ENCODE peak calls at places on chromosomes 13 and 19, in six cellular contexts. J is central memory CD4-positive, alpha-beta T cell; D is COR-L47; X is AG08395; I is skeletal muscle cell; O is kidney. C is an unnamed sample.

GRCh38 chr13:101390461-101390860 is 25.8 kb downstream of the NALCN start:
- DNase-seq in J (no peak), D (no peak), X (peak; percentile 19), I (no peak), O (no peak), C (peak; percentile 55)

GRCh38 chr19:17405250-17406038 is at the start of gene BST2:
- DNase-seq in J (peak; percentile 68), D (no peak), X (peak; percentile 52), I (no peak), O (peak; percentile 89), C (peak; percentile 72)

GRCh38 chr13:110965038-110965754 is 50.3 kb upstream of the ANKRD10 start:
- DNase-seq in J (no peak), D (no peak), X (no peak), I (no peak), O (no peak), C (no peak)

GRCh38 chr13:44906758-44907157 is 82.5 kb downstream of the NUFIP1 start:
- DNase-seq in J (no peak), D (no peak), X (peak; percentile 36), I (no peak), O (no peak), C (peak; percentile 71)

GRCh38 chr19:40862333-40862732 is 12.1 kb upstream of the CYP2A6 start:
- DNase-seq in J (no peak), D (no peak), X (no peak), I (no peak), O (no peak), C (no peak)

GRCh38 chr19:4112367-4112766 is 11.6 kb downstream of the MAP2K2 start:
- DNase-seq in J (no peak), D (no peak), X (no peak), I (no peak), O (no peak), C (no peak)

GRCh38 chr13:26604784-26605183 is 47.3 kb downstream of the WASF3 start:
- DNase-seq in J (no peak), D (no peak), X (no peak), I (no peak), O (peak; percentile 91), C (no peak)

GRCh38 chr19:17183858-17184271 is 31.3 kb upstream of the USE1 start:
- DNase-seq in J (no peak), D (no peak), X (no peak), I (peak; percentile 19), O (no peak), C (no peak)

GRCh38 chr13:66344770-66345367 is 885.3 kb downstream of the PCDH9 start:
- DNase-seq in J (no peak), D (no peak), X (no peak), I (no peak), O (no peak), C (no peak)

GRCh38 chr19:4866595-4867424 is 657 bp downstream of the PLIN3 start:
- DNase-seq in J (peak; percentile 17), D (no peak), X (peak; percentile 52), I (no peak), O (peak; percentile 89), C (peak; percentile 48)

GRCh38 chr13:77291779-77292178 is 35.1 kb downstream of the MYCBP2 start:
- DNase-seq in J (no peak), D (no peak), X (no peak), I (no peak), O (no peak), C (no peak)

GRCh38 chr19:8355631-8356402 is 8.1 kb upstream of the ANGPTL4 start:
- DNase-seq in J (no peak), D (no peak), X (peak; percentile 86), I (peak; percentile 98), O (peak; percentile 82), C (peak; percentile 96)

GRCh38 chr13:109426690-109426990 is 359.7 kb downstream of the IRS2 start:
- DNase-seq in J (no peak), D (no peak), X (no peak), I (no peak), O (no peak), C (no peak)

GRCh38 chr19:50039968-50040367 is 14.2 kb downstream of the ZNF473 start:
- DNase-seq in J (no peak), D (no peak), X (peak; percentile 8), I (no peak), O (no peak), C (no peak)

GRCh38 chr13:50126378-50127016 is 111.3 kb downstream of the KCNRG start:
- DNase-seq in J (no peak), D (no peak), X (peak; percentile 3), I (no peak), O (peak; percentile 68), C (peak; percentile 58)

GRCh38 chr13:28440774-28441532 is 54.0 kb downstream of the FLT1 start:
- DNase-seq in J (no peak), D (no peak), X (no peak), I (no peak), O (no peak), C (no peak)

GRCh38 chr19:36488816-36489138 is 584 bp downstream of the ZNF566 start:
- DNase-seq in J (no peak), D (peak; percentile 26), X (peak; percentile 13), I (no peak), O (no peak), C (peak; percentile 4)

GRCh38 chr19:28943651-28944050 is 269.3 kb downstream of the UQCRFS1 start:
- DNase-seq in J (no peak), D (no peak), X (no peak), I (no peak), O (no peak), C (no peak)

GRCh38 chr13:112959206-112959605 is 9.8 kb upstream of the MCF2L start:
- DNase-seq in J (no peak), D (no peak), X (no peak), I (peak; percentile 14), O (no peak), C (no peak)

GRCh38 chr13:87674143-87674772 is 3.1 kb downstream of the SLITRK5 start:
- DNase-seq in J (no peak), D (no peak), X (no peak), I (no peak), O (peak; percentile 10), C (no peak)

GRCh38 chr19:56156768-56157167 is 15.7 kb downstream of the ZNF444 start:
- DNase-seq in J (no peak), D (no peak), X (no peak), I (no peak), O (no peak), C (no peak)

GRCh38 chr13:74047925-74048324 is 86.3 kb downstream of the KLF12 start:
- DNase-seq in J (no peak), D (no peak), X (peak; percentile 4), I (no peak), O (no peak), C (peak; percentile 15)

GRCh38 chr13:43583331-43583730 is 203.4 kb downstream of the ENOX1 start:
- DNase-seq in J (no peak), D (no peak), X (peak; percentile 8), I (no peak), O (no peak), C (peak; percentile 22)

GRCh38 chr19:56069642-56070041 is 51.5 kb downstream of the ZNF787 start:
- DNase-seq in J (no peak), D (no peak), X (no peak), I (no peak), O (no peak), C (no peak)

GRCh38 chr13:32585625-32586021 is 629 bp upstream of the PDS5B start:
- DNase-seq in J (no peak), D (no peak), X (no peak), I (no peak), O (no peak), C (peak; percentile 62)

GRCh38 chr13:35770756-35771291 is 294.3 kb upstream of the MAB21L1 start:
- DNase-seq in J (no peak), D (no peak), X (no peak), I (no peak), O (no peak), C (no peak)

GRCh38 chr13:27138457-27139093 is 33.0 kb downstream of the USP12 start:
- DNase-seq in J (no peak), D (no peak), X (no peak), I (no peak), O (no peak), C (no peak)

GRCh38 chr19:7857727-7858701 is 16.2 kb downstream of the PRR36 start:
- DNase-seq in J (no peak), D (no peak), X (no peak), I (no peak), O (no peak), C (no peak)

GRCh38 chr19:57887195-57887941 is 1.5 kb downstream of the ZNF814 start:
- DNase-seq in J (no peak), D (peak; percentile 8), X (no peak), I (no peak), O (no peak), C (no peak)

GRCh38 chr13:77896977-77897376 is 21.7 kb downstream of the EDNRB start:
- DNase-seq in J (no peak), D (no peak), X (no peak), I (no peak), O (no peak), C (peak; percentile 17)

GRCh38 chr13:44713793-44714469 is 137.8 kb upstream of the TSC22D1 start:
- DNase-seq in J (no peak), D (no peak), X (peak; percentile 82), I (peak; percentile 82), O (no peak), C (peak; percentile 95)

GRCh38 chr13:44822291-44822690 is 167.0 kb downstream of the NUFIP1 start:
- DNase-seq in J (no peak), D (no peak), X (no peak), I (no peak), O (no peak), C (no peak)

GRCh38 chr13:84393981-84394625 is 511.8 kb upstream of the SLITRK1 start:
- DNase-seq in J (no peak), D (no peak), X (no peak), I (no peak), O (no peak), C (no peak)

GRCh38 chr13:46296920-46297319 is 85.2 kb downstream of the LRRC63 start:
- DNase-seq in J (no peak), D (no peak), X (peak; percentile 84), I (peak; percentile 98), O (no peak), C (peak; percentile 98)

GRCh38 chr13:59363950-59364349 is 799.8 kb downstream of the DIAPH3 start:
- DNase-seq in J (no peak), D (no peak), X (no peak), I (no peak), O (no peak), C (no peak)

C was measured in AG10803.